ENCODE peak calls at places on chromosomes 1 and 21, in eight cellular contexts. X, P, O, L, A, S, B and D are unnamed samples.

GRCh38 chr1:153616144-153616884 is at the start of gene S100A14:
- DNase-seq in B (no peak), A (no peak), X (no peak), S (no peak), P (no peak), L (peak), O (no peak), D (no peak)

GRCh38 chr1:156511656-156512055 is 11.1 kb upstream of the MEF2D start:
- DNase-seq in X (no peak), B (no peak), O (no peak), A (no peak), L (no peak), S (no peak), P (peak), D (no peak)

GRCh38 chr1:54475357-54476230 is 69.4 kb upstream of the SSBP3 start:
- DNase-seq in B (no peak), O (no peak), X (peak), L (no peak), A (no peak), S (no peak), P (peak), D (no peak)

GRCh38 chr1:47184090-47184735 is 5.6 kb downstream of the PDZK1IP1 start:
- DNase-seq in X (no peak), B (no peak), P (no peak), O (peak), S (no peak), L (no peak), A (peak), D (no peak)

GRCh38 chr21:36656138-36656537 is 42.8 kb upstream of the SIM2 start:
- DNase-seq in X (no peak), S (no peak), P (no peak), L (peak), B (no peak), A (no peak), O (no peak), D (no peak)

GRCh38 chr1:211609120-211610024 is 30.4 kb upstream of the SLC30A1 start:
- DNase-seq in X (no peak), L (no peak), S (no peak), B (no peak), P (no peak), A (no peak), O (no peak), D (no peak)

GRCh38 chr21:41877901-41878830 is 978 bp downstream of the PRDM15 start:
- DNase-seq in B (peak), L (peak), P (peak), O (peak), A (peak), X (no peak), S (no peak), D (no peak)

GRCh38 chr1:151157067-151157531 is 650 bp downstream of the TNFAIP8L2 start:
- DNase-seq in P (peak), A (no peak), O (no peak), S (no peak), L (no peak), B (no peak), X (peak), D (no peak)

GRCh38 chr1:4021153-4021894 is 121.3 kb upstream of the C1orf174 start:
- DNase-seq in X (no peak), B (no peak), L (no peak), A (no peak), P (no peak), O (no peak), S (no peak), D (no peak)

GRCh38 chr1:203657735-203658134 is 31.1 kb downstream of the ATP2B4 start:
- DNase-seq in X (no peak), O (no peak), B (no peak), S (no peak), A (no peak), P (no peak), L (no peak), D (no peak)

GRCh38 chr1:104801344-104801743 is 1051.6 kb downstream of the AMY1C start:
- DNase-seq in O (no peak), S (no peak), A (no peak), P (no peak), L (no peak), B (no peak), X (no peak), D (no peak)

GRCh38 chr1:29639741-29640427 is 403.6 kb downstream of the PTPRU start:
- DNase-seq in P (no peak), X (no peak), S (peak), B (no peak), L (no peak), A (peak), O (peak), D (no peak)

GRCh38 chr1:202122639-202123335 is at the start of gene GPR37L1:
- DNase-seq in B (no peak), P (no peak), O (peak), X (no peak), A (peak), S (peak), L (peak), D (peak)

GRCh38 chr1:209513226-209513625 is 70.3 kb upstream of the CAMK1G start:
- DNase-seq in O (peak), X (no peak), A (peak), P (no peak), B (peak), L (no peak), S (no peak), D (peak)

GRCh38 chr1:66598670-66599069 is 64.7 kb downstream of the SGIP1 start:
- DNase-seq in A (peak), S (no peak), P (no peak), O (no peak), L (no peak), X (no peak), B (no peak), D (no peak)

GRCh38 chr1:3491291-3492246 is 37.1 kb downstream of the ARHGEF16 start:
- DNase-seq in S (peak), X (peak), B (peak), L (peak), O (peak), A (peak), P (peak), D (no peak)

GRCh38 chr1:16318544-16318943 is 33.7 kb downstream of the FBXO42 start:
- DNase-seq in S (no peak), L (no peak), O (no peak), A (peak), P (no peak), X (no peak), B (no peak), D (no peak)

GRCh38 chr1:31694910-31695300 is 8.9 kb downstream of the COL16A1 start:
- DNase-seq in X (no peak), O (no peak), B (no peak), A (no peak), P (no peak), L (no peak), S (no peak), D (no peak)

GRCh38 chr1:167288390-167289062 is 67.8 kb downstream of the POU2F1 start:
- DNase-seq in A (no peak), O (no peak), X (no peak), B (no peak), S (no peak), P (no peak), L (no peak), D (no peak)

GRCh38 chr1:224175615-224176014 is 7.4 kb upstream of the DEGS1 start:
- DNase-seq in A (peak), P (peak), B (peak), S (no peak), X (no peak), L (no peak), O (no peak), D (no peak)

GRCh38 chr1:62341120-62341519 is 21.9 kb upstream of the KANK4 start:
- DNase-seq in A (no peak), P (no peak), L (no peak), X (no peak), S (no peak), B (no peak), O (no peak), D (no peak)

GRCh38 chr1:193094112-193094511 is 11.1 kb downstream of the GLRX2 start:
- DNase-seq in P (no peak), O (no peak), L (no peak), B (no peak), X (no peak), S (no peak), A (no peak), D (no peak)

GRCh38 chr1:19374926-19375325 is 62.8 kb downstream of the SLC66A1 start:
- DNase-seq in L (no peak), A (peak), O (no peak), S (no peak), B (no peak), P (no peak), X (no peak), D (no peak)

GRCh38 chr1:181135462-181135781 is 46.9 kb downstream of the IER5 start:
- DNase-seq in B (no peak), O (no peak), X (no peak), S (no peak), A (peak), P (peak), L (no peak), D (no peak)

GRCh38 chr1:186503210-186503609 is 42.3 kb upstream of the PDC start:
- DNase-seq in B (no peak), L (no peak), A (no peak), P (no peak), O (no peak), S (no peak), X (no peak), D (no peak)

GRCh38 chr1:200372095-200372884 is 37.5 kb downstream of the ZNF281 start:
- DNase-seq in P (no peak), O (peak), X (no peak), B (no peak), A (peak), L (no peak), S (no peak), D (no peak)

GRCh38 chr1:171460018-171460585 is 25.2 kb upstream of the PRRC2C start:
- DNase-seq in P (no peak), L (no peak), A (no peak), S (no peak), B (no peak), X (no peak), O (no peak), D (no peak)

GRCh38 chr1:185367218-185367617 is 50.2 kb upstream of the IVNS1ABP start:
- DNase-seq in P (no peak), L (no peak), X (no peak), A (no peak), B (no peak), O (no peak), S (no peak), D (no peak)